ENCODE peak calls at places on chromosomes 7 and 10, in four cellular contexts. C is amygdala, U is lower leg skin, B is brain microvascular endothelial cell. K is an unnamed sample.

GRCh38 chr10:20059084-20059835 is 243.0 kb downstream of the PLXDC2 start:
- DNase-seq in C (no peak), U (no peak), B (no peak), K (peak; percentile 43)

GRCh38 chr10:24209421-24209770 is 458 bp downstream of the KIAA1217 start:
- DNase-seq in C (no peak), U (peak; percentile 32), B (peak; percentile 32), K (peak; percentile 28)

GRCh38 chr7:30135551-30136271 is 925 bp downstream of the MTURN start:
- DNase-seq in C (peak; percentile 77), U (peak; percentile 67), B (peak; percentile 57), K (peak; percentile 60)

GRCh38 chr10:63692205-63692896 is 171.2 kb downstream of the REEP3 start:
- DNase-seq in U (no peak), B (no peak), C (no peak), K (peak; percentile 77)

GRCh38 chr10:69439350-69439739 is 11.9 kb upstream of the TSPAN15 start:
- DNase-seq in B (no peak), C (peak; percentile 28), U (peak; percentile 63), K (no peak)

GRCh38 chr7:7266257-7266656 is 83.9 kb downstream of the C1GALT1 start:
- DNase-seq in U (no peak), C (no peak), B (no peak), K (no peak)

GRCh38 chr10:72186633-72187330 is 29.0 kb upstream of the ANAPC16 start:
- DNase-seq in B (no peak), U (peak; percentile 60), C (no peak), K (peak; percentile 96)

GRCh38 chr7:75617634-75618234 is 121.0 kb downstream of the HIP1 start:
- DNase-seq in U (peak; percentile 56), C (peak; percentile 29), B (no peak), K (peak; percentile 79)

GRCh38 chr7:92813390-92814024 is 22.9 kb downstream of the CDK6 start:
- DNase-seq in U (no peak), B (no peak), C (no peak), K (peak; percentile 50)

GRCh38 chr10:98446656-98447221 is at the start of gene HPS1:
- DNase-seq in B (peak; percentile 41), C (peak; percentile 68), U (peak; percentile 71), K (peak; percentile 84)

GRCh38 chr7:30924624-30925023 is 13.0 kb downstream of the AQP1 start:
- DNase-seq in B (no peak), C (no peak), U (no peak), K (no peak)

GRCh38 chr7:14236834-14237233 is 247.4 kb upstream of the ETV1 start:
- DNase-seq in B (no peak), C (no peak), U (no peak), K (no peak)

GRCh38 chr7:4057289-4057616 is 624.8 kb upstream of the FOXK1 start:
- DNase-seq in C (no peak), U (no peak), B (no peak), K (no peak)

GRCh38 chr7:33185786-33186185 is 56.4 kb downstream of the BBS9 start:
- DNase-seq in C (no peak), B (peak; percentile 46), U (no peak), K (peak; percentile 71)

K was measured in cardiac fibroblast.